ENCODE peak calls at places on chromosomes 4 and X, in seven cellular contexts. R is effector CD4-positive, alpha-beta T cell; L is amygdala; W is fibroblast of gingiva; A is fibroblast of lung; K is iPS-NIHi11; C is fibroblast of pulmonary artery. G is an unnamed sample.
A peak's percentile ranks its signal among the peaks of the same experiment; 100 is the strongest.

GRCh38 chr4:22030321-22030720 is 81.7 kb upstream of the KCNIP4 start:
- DNase-seq in R (no peak), L (no peak), W (no peak), A (no peak), K (peak; percentile 7), C (no peak), G (no peak)

GRCh38 chrX:8988456-8988855 is 45.5 kb downstream of the FAM9B start:
- DNase-seq in R (no peak), L (no peak), W (peak; percentile 45), A (peak; percentile 45), K (peak; percentile 4), C (peak; percentile 24), G (no peak)

GRCh38 chr4:47686294-47686872 is 151.5 kb downstream of the CORIN start:
- DNase-seq in R (peak; percentile 30), L (no peak), W (peak; percentile 37), A (peak; percentile 15), K (peak; percentile 65), C (peak; percentile 59), G (peak; percentile 23)

GRCh38 chrX:16290997-16291396 is 123.7 kb downstream of the MAGEB17 start:
- DNase-seq in R (no peak), L (no peak), W (no peak), A (no peak), K (no peak), C (no peak), G (no peak)

GRCh38 chr4:20301161-20301560 is 49.5 kb downstream of the SLIT2 start:
- DNase-seq in R (no peak), L (no peak), W (no peak), A (no peak), K (no peak), C (no peak), G (no peak)

GRCh38 chr4:185839204-185839712 is 27.3 kb upstream of the SORBS2 start:
- DNase-seq in R (no peak), L (no peak), W (peak; percentile 91), A (peak; percentile 97), K (peak; percentile 79), C (peak; percentile 98), G (peak; percentile 94)

GRCh38 chrX:105822138-105823091 is at the start of gene NRK:
- DNase-seq in R (no peak), L (no peak), W (no peak), A (peak; percentile 35), K (peak; percentile 33), C (peak; percentile 11), G (no peak)

GRCh38 chr4:188439641-188440311 is 300.5 kb downstream of the TRIML1 start:
- DNase-seq in R (no peak), L (peak; percentile 54), W (no peak), A (no peak), K (no peak), C (no peak), G (no peak)

GRCh38 chr4:22857411-22857810 is 164.7 kb downstream of the GBA3 start:
- DNase-seq in R (no peak), L (no peak), W (no peak), A (no peak), K (no peak), C (no peak), G (no peak)

GRCh38 chrX:101539116-101539515 is 11.2 kb upstream of the ARMCX1 start:
- DNase-seq in R (no peak), L (no peak), W (no peak), A (no peak), K (no peak), C (no peak), G (no peak)

GRCh38 chr4:40848981-40849380 is 99.2 kb downstream of the NSUN7 start:
- DNase-seq in R (no peak), L (no peak), W (peak; percentile 14), A (peak; percentile 50), K (no peak), C (peak; percentile 25), G (no peak)

GRCh38 chrX:30317308-30317707 is 8.1 kb upstream of the NR0B1 start:
- DNase-seq in R (no peak), L (no peak), W (no peak), A (no peak), K (no peak), C (no peak), G (no peak)

GRCh38 chrX:44433556-44433955 is 90.1 kb upstream of the EFHC2 start:
- DNase-seq in R (no peak), L (no peak), W (no peak), A (peak; percentile 55), K (no peak), C (no peak), G (no peak)

GRCh38 chr4:151953286-151953685 is 192.5 kb upstream of the GATB start:
- DNase-seq in R (no peak), L (no peak), W (no peak), A (no peak), K (no peak), C (no peak), G (no peak)

GRCh38 chrX:134418317-134419113 is 41.5 kb upstream of the HPRT1 start:
- DNase-seq in R (no peak), L (no peak), W (no peak), A (no peak), K (no peak), C (peak; percentile 13), G (no peak)

GRCh38 chr4:122873752-122874151 is 47.1 kb downstream of the FGF2 start:
- DNase-seq in R (no peak), L (no peak), W (peak; percentile 24), A (peak; percentile 92), K (no peak), C (no peak), G (no peak)

GRCh38 chrX:45145492-45146215 is 55.0 kb downstream of the DIPK2B start:
- DNase-seq in R (no peak), L (no peak), W (no peak), A (no peak), K (no peak), C (no peak), G (no peak)

GRCh38 chr4:154560824-154561231 is 2.0 kb upstream of the FGB start:
- DNase-seq in R (no peak), L (no peak), W (no peak), A (peak; percentile 98), K (no peak), C (peak; percentile 50), G (no peak)

GRCh38 chr4:105605493-105605892 is 53.1 kb downstream of the ARHGEF38 start:
- DNase-seq in R (no peak), L (no peak), W (peak; percentile 30), A (peak; percentile 82), K (no peak), C (peak; percentile 54), G (no peak)

GRCh38 chr4:18582841-18583240 is 561.3 kb upstream of the LCORL start:
- DNase-seq in R (no peak), L (no peak), W (no peak), A (no peak), K (no peak), C (no peak), G (no peak)

GRCh38 chr4:52588097-52588496 is 71.0 kb downstream of the USP46 start:
- DNase-seq in R (no peak), L (peak; percentile 27), W (peak; percentile 17), A (peak; percentile 19), K (peak; percentile 69), C (peak; percentile 23), G (peak; percentile 5)

GRCh38 chr4:89519771-89520170 is 212.2 kb upstream of the GPRIN3 start:
- DNase-seq in R (no peak), L (no peak), W (no peak), A (no peak), K (no peak), C (no peak), G (no peak)

GRCh38 chr4:114926508-114926907 is 186.9 kb downstream of the NDST4 start:
- DNase-seq in R (no peak), L (no peak), W (no peak), A (no peak), K (no peak), C (no peak), G (no peak)

GRCh38 chr4:169268951-169269781 is 1.6 kb downstream of the SH3RF1 start:
- DNase-seq in R (no peak), L (no peak), W (peak; percentile 49), A (peak; percentile 92), K (no peak), C (peak; percentile 91), G (no peak)

GRCh38 chrX:72060196-72060974 is 71.3 kb downstream of the RTL5 start:
- DNase-seq in R (no peak), L (peak; percentile 71), W (no peak), A (no peak), K (peak; percentile 48), C (peak; percentile 32), G (peak; percentile 58)

GRCh38 chrX:107451754-107452153 is 2.3 kb downstream of the FRMPD3 start:
- DNase-seq in R (no peak), L (no peak), W (no peak), A (no peak), K (peak; percentile 53), C (no peak), G (no peak)

GRCh38 chr4:185142911-185143595 is at the start of gene SLC25A4:
- DNase-seq in R (peak; percentile 76), L (peak; percentile 89), W (peak; percentile 66), A (peak; percentile 65), K (peak; percentile 97), C (peak; percentile 63), G (peak; percentile 56)

GRCh38 chr4:96407651-96408342 is 567.9 kb downstream of the PDHA2 start:
- DNase-seq in R (no peak), L (no peak), W (no peak), A (peak; percentile 8), K (peak; percentile 6), C (peak; percentile 2), G (no peak)

GRCh38 chr4:96598465-96598864 is 758.6 kb downstream of the PDHA2 start:
- DNase-seq in R (no peak), L (no peak), W (no peak), A (no peak), K (no peak), C (peak; percentile 35), G (no peak)